ENCODE peak calls at places on chromosomes 7 and 10, in seven cellular contexts. G is sigmoid colon, V is tibial nerve, L is K562, U is stomach, W is suprapubic skin, M is A549. I is an unnamed sample. For H3K4me1, the result is how much of the 10 kb centered on the place peaks cover.

GRCh38 chr7:148385009-148385682 is 205.4 kb upstream of the C7orf33 start:
- DNase-seq in G (no peak), V (no peak), L (no peak), U (no peak), W (no peak), M (no peak), I (no peak)

GRCh38 chr10:30671011-30671616 is 41.6 kb upstream of the LYZL2 start:
- DNase-seq in G (no peak), V (no peak), L (peak), U (no peak), W (no peak), M (peak), I (no peak)

GRCh38 chr10:90604636-90605035 is 253.2 kb downstream of the HTR7 start:
- DNase-seq in G (no peak), V (no peak), L (no peak), U (no peak), W (no peak), M (no peak), I (no peak)

GRCh38 chr10:63114031-63114814 is 18.9 kb upstream of the NRBF2 start:
- DNase-seq in G (peak), V (peak), L (no peak), U (peak), W (peak), M (no peak), I (peak)

GRCh38 chr10:124916098-124916584 is 25.8 kb upstream of the ZRANB1 start:
- DNase-seq in G (no peak), V (no peak), L (no peak), U (no peak), W (no peak), M (peak), I (no peak)

GRCh38 chr7:93751421-93751820 is 139.1 kb downstream of the TFPI2 start:
- DNase-seq in G (no peak), V (no peak), L (no peak), U (no peak), W (no peak), M (no peak), I (no peak)

GRCh38 chr10:83127942-83128575 is 1011.2 kb upstream of the GHITM start:
- DNase-seq in G (no peak), V (no peak), L (no peak), U (no peak), W (no peak), M (no peak), I (no peak)

GRCh38 chr7:96800122-96800521 is 90.5 kb upstream of the SEM1 start:
- DNase-seq in G (no peak), V (no peak), L (no peak), U (no peak), W (no peak), M (no peak), I (no peak)

GRCh38 chr7:139114585-139114984 is 5.1 kb upstream of the ZC3HAV1 start:
- DNase-seq in G (no peak), V (no peak), L (no peak), U (no peak), W (no peak), M (no peak), I (no peak)

GRCh38 chr7:101519324-101520017 is 109.6 kb downstream of the MYL10 start:
- DNase-seq in G (no peak), V (no peak), L (no peak), U (no peak), W (no peak), M (no peak), I (no peak)

GRCh38 chr10:64873959-64874358 is 1352.8 kb downstream of the REEP3 start:
- DNase-seq in G (no peak), V (no peak), L (no peak), U (no peak), W (no peak), M (no peak), I (no peak)

GRCh38 chr10:121935702-121936101 is 7.9 kb upstream of the ATE1 start:
- DNase-seq in G (no peak), V (no peak), L (no peak), U (peak), W (no peak), M (no peak), I (no peak)

GRCh38 chr7:47890125-47890524 is 58.1 kb downstream of the PKD1L1 start:
- DNase-seq in G (no peak), V (no peak), L (no peak), U (no peak), W (no peak), M (no peak), I (no peak)

GRCh38 chr10:77286851-77287250 is 350.8 kb downstream of the KCNMA1 start:
- DNase-seq in G (no peak), V (no peak), L (no peak), U (no peak), W (no peak), M (no peak), I (no peak)

GRCh38 chr7:97130417-97131139 is 13.1 kb downstream of the SDHAF3 start:
- DNase-seq in G (no peak), V (no peak), L (peak), U (no peak), W (no peak), M (no peak), I (no peak)

GRCh38 chr10:58030208-58030607 is 237.5 kb downstream of the IPMK start:
- DNase-seq in G (no peak), V (no peak), L (no peak), U (no peak), W (no peak), M (no peak), I (no peak)

GRCh38 chr10:14102056-14102455 is 228.7 kb downstream of the FRMD4A start:
- DNase-seq in G (no peak), V (no peak), L (no peak), U (no peak), W (no peak), M (no peak), I (no peak)

GRCh38 chr7:130963349-130963748 is 229.3 kb upstream of the KLF14 start:
- DNase-seq in G (no peak), V (no peak), L (no peak), U (no peak), W (no peak), M (no peak), I (peak)

GRCh38 chr7:130959743-130960207 is 225.8 kb upstream of the KLF14 start:
- DNase-seq in G (no peak), V (no peak), L (peak), U (no peak), W (no peak), M (peak), I (no peak)

GRCh38 chr7:130960208-130960988 is 226.4 kb upstream of the KLF14 start:
- DNase-seq in G (no peak), V (no peak), L (peak), U (no peak), W (no peak), M (peak), I (no peak)

GRCh38 chr7:130962109-130962508 is 228.1 kb upstream of the KLF14 start:
- DNase-seq in G (no peak), V (no peak), L (no peak), U (no peak), W (no peak), M (no peak), I (no peak)

DNA sequence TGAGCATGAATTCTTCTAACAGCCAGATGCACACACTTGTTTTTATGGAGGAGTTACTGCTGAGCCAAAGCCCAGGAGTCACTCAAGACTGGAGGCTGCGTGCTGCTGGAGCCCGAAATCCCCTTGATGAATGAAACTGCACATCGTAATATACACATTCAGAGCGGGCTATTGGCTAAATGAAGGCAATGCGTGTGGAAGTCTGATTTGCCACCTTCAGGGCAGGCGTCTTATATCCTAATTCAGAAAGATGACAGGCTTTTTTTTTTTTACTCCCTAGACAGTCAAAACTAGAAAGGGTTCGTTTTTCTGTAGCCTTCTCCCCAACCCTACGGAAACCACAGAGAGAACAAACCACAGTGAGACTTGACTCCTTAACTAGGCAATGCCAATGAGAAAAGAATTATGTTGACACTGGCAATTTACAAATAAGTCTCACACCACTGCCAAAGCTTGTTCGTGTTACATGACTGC is 227.2 kb upstream of the KLF14 start:
- DNase-seq in G (no peak), V (no peak), L (no peak), U (no peak), W (no peak), M (no peak), I (no peak)
- TF ChIP-seq EP300 in G (no peak), V (no peak), L (no peak), U (no peak), W (no peak), M (no peak), I (no peak)

GRCh38 chr7:122438001-122438400 is 133.5 kb upstream of the FEZF1 start:
- DNase-seq in G (no peak), V (no peak), L (no peak), U (no peak), W (no peak), M (no peak), I (no peak)
- H3K4me3 ChIP-seq in G (no peak), V (no peak), L (no peak), U (no peak), W (no peak), M (no peak), I (no peak)

GRCh38 chr10:34715511-34716187 is 99.4 kb downstream of the PARD3 start:
- DNase-seq in G (no peak), V (no peak), L (no peak), U (no peak), W (no peak), M (no peak), I (no peak)

GRCh38 chr10:34719336-34719735 is 95.8 kb downstream of the PARD3 start:
- DNase-seq in G (no peak), V (no peak), L (no peak), U (no peak), W (no peak), M (no peak), I (no peak)

GRCh38 chr10:34717429-34717828 is 97.7 kb downstream of the PARD3 start:
- DNase-seq in G (no peak), V (no peak), L (no peak), U (no peak), W (no peak), M (no peak), I (no peak)

GRCh38 chr10:34716234-34716633 is 98.9 kb downstream of the PARD3 start:
- DNase-seq in G (no peak), V (no peak), L (no peak), U (no peak), W (no peak), M (no peak), I (no peak)

DNA sequence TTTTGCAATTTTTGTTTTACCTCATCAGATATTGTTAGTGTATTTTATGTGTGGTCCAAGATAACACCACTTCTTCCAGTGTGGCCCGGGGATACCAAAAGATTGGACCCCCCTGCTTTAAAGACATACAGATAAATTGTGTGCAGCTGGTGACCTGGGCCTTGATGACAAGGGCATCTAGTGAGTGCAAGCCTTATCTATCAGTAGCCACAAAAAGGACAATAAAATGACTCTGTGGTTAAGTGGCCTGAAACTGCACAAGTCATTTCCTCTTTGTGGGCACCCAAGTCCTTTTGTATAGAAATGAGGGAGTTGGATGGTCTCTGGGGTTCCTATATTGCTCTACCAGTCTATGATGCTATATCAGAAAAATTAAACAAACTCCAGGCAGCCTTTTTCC is 98.1 kb downstream of the PARD3 start:
- DNase-seq in G (no peak), V (no peak), L (peak), U (no peak), W (no peak), M (no peak), I (no peak)
- H3K4me1 ChIP-seq in G (half or more), V (under half), L (under half), U (half or more), W (under half), M (half or more), I (under half)

GRCh38 chr10:79381804-79382221 is 34.5 kb downstream of the PPIF start:
- DNase-seq in G (peak), V (no peak), L (peak), U (peak), W (peak), M (no peak), I (peak)
- TF ChIP-seq EP300 in G (peak), V (no peak), L (no peak), U (no peak), W (no peak), M (no peak), I (no peak)